ENCODE peak calls at places on chromosome 14, in four cellular contexts. C is AG04450, J is neuronal stem cell, P is amygdala. Q is an unnamed sample.

GRCh38 chr14:88228519-88229236 is 94.4 kb downstream of the KCNK10 start:
- DNase-seq in C (no peak), J (no peak), P (no peak), Q (no peak)

GRCh38 chr14:89214221-89214965 is 202.6 kb downstream of the FOXN3 start:
- DNase-seq in C (no peak), J (peak; percentile 11), P (no peak), Q (no peak)

GRCh38 chr14:69648480-69649414 is 37.4 kb downstream of the SUSD6 start:
- DNase-seq in C (peak; percentile 64), J (no peak), P (no peak), Q (no peak)

GRCh38 chr14:51014625-51015024 is 70.3 kb upstream of the PYGL start:
- DNase-seq in C (no peak), J (no peak), P (no peak), Q (no peak)

GRCh38 chr14:35420036-35420811 is 15.7 kb upstream of the NFKBIA start:
- DNase-seq in C (no peak), J (no peak), P (no peak), Q (no peak)

GRCh38 chr14:101862177-101862576 is 100.7 kb downstream of the PPP2R5C start:
- DNase-seq in C (no peak), J (no peak), P (no peak), Q (no peak)

GRCh38 chr14:79465651-79466050 is 745.7 kb downstream of the DIO2 start:
- DNase-seq in C (no peak), J (no peak), P (no peak), Q (no peak)

GRCh38 chr14:23441076-23441475 is 5.6 kb upstream of the MYH7 start:
- DNase-seq in C (no peak), J (no peak), P (no peak), Q (no peak)

GRCh38 chr14:41960316-41960715 is 353.6 kb downstream of the LRFN5 start:
- DNase-seq in C (no peak), J (no peak), P (no peak), Q (no peak)

GRCh38 chr14:49677643-49678042 is 10.4 kb downstream of the POLE2 start:
- DNase-seq in C (no peak), J (no peak), P (no peak), Q (no peak)

GRCh38 chr14:103894723-103895059 is 33.6 kb upstream of the TDRD9 start:
- DNase-seq in C (no peak), J (no peak), P (no peak), Q (no peak)

Q was measured in activated T-cell treated with anti-CD3 and anti-CD28 coated beads for 24 hours.